ENCODE peak calls at places on chromosomes 7 and 10, in nine cellular contexts. K, M, X, Y, L, T, J, G and F are unnamed samples. For H3K4me1, the result is how much of the 10 kb centered on the place peaks cover.

GRCh38 chr10:8513155-8514147 is 459.0 kb downstream of the GATA3 start:
- DNase-seq in K (no peak), M (no peak), X (no peak), Y (peak), L (no peak), T (no peak), J (peak), G (no peak), F (peak)

GRCh38 chr7:96734343-96734742 is 24.7 kb upstream of the SEM1 start:
- DNase-seq in K (no peak), M (no peak), X (no peak), Y (no peak), L (no peak), T (no peak), J (no peak), G (no peak), F (no peak)

GRCh38 chr10:32005050-32005449 is 51.2 kb downstream of the KIF5B start:
- DNase-seq in K (no peak), M (peak), X (peak), Y (no peak), L (peak), T (no peak), J (peak), G (no peak), F (peak)

GRCh38 chr10:66827353-66827752 is 98.5 kb upstream of the LRRTM3 start:
- DNase-seq in K (no peak), M (no peak), X (no peak), Y (no peak), L (no peak), T (no peak), J (no peak), G (no peak), F (no peak)

GRCh38 chr7:30252885-30253795 is 31.3 kb upstream of the ZNRF2 start:
- DNase-seq in K (peak), M (peak), X (peak), Y (no peak), L (no peak), T (no peak), J (no peak), G (peak), F (peak)

GRCh38 chr7:94843553-94843952 is 63.8 kb upstream of the PPP1R9A start:
- DNase-seq in K (no peak), M (no peak), X (no peak), Y (no peak), L (no peak), T (no peak), J (no peak), G (no peak), F (no peak)

GRCh38 chr10:15719899-15720634 is at the start of gene ITGA8:
- DNase-seq in K (peak), M (peak), X (no peak), Y (peak), L (no peak), T (peak), J (peak), G (no peak), F (peak)

GRCh38 chr10:7846591-7846990 is 28.3 kb downstream of the TAF3 start:
- DNase-seq in K (no peak), M (no peak), X (no peak), Y (no peak), L (no peak), T (no peak), J (no peak), G (no peak), F (no peak)

GRCh38 chr7:25244193-25244592 is 15.9 kb upstream of the NPVF start:
- DNase-seq in K (no peak), M (no peak), X (no peak), Y (no peak), L (no peak), T (no peak), J (peak), G (no peak), F (no peak)

DNA sequence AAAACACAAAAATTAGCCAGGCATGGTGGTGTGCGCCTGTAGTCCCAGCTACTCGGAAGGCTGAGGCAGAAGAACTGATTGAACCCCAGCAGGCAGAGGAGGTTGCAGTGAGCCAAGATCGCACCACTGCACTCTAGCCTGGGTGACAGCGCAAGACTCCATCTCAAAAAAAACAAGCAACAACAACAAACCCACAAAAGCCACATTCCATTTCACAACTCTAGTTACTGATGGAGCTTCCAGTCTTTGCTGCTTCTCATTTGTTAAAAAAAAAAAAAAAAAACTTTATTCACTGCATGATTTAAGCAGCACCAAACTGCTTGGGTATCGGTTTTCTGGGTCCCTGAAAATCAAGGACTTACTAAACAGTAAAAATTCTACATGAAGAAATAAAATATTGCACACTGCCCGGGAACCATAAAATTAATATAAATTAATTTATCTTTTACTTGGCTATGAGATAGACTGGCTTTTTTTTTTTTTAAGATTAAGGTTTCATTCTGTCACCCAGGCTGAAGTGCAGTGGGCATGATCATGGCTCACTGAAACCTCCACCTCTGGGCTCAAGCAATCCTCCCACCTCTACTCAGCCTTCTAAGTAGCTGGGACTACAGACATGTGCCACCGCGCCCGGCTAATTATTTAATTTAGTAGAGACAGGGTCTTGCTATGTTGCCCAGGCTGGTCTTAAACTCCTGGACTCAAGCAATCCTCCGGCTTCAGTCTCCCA is 42.0 kb downstream of the SRPK2 start:
- DNase-seq in K (no peak), M (no peak), X (no peak), Y (no peak), L (no peak), T (no peak), J (no peak), G (no peak), F (no peak)
- H3K4me1 ChIP-seq in K (under half), M (under half), X (under half), Y (under half), L (under half), T (half or more), J (under half), G (under half), F (under half)

DNA sequence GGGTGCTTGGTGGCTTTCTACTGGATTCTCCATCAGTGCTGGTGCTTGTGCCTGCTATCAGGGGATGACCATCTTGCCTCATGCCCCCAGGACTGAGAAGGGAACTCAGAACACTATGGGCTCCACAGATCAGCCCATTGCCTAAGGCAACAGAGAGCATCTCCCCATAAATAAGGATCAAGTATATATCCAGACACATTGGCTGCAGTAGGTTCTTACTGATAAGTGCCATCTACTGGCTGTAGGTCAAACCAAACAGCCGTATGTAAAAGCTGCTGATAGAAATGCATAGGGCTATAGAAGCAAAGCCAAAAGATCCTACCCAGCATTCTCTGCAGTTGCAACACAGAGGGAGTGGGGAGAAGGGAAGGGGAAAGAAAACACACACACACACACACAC is 153.7 kb downstream of the CDK14 start:
- DNase-seq in K (no peak), M (peak), X (no peak), Y (no peak), L (no peak), T (no peak), J (peak), G (no peak), F (no peak)
- H3K4me3 ChIP-seq in K (no peak), M (no peak), X (no peak), Y (no peak), L (no peak), T (no peak), J (no peak), G (no peak), F (no peak)

DNA sequence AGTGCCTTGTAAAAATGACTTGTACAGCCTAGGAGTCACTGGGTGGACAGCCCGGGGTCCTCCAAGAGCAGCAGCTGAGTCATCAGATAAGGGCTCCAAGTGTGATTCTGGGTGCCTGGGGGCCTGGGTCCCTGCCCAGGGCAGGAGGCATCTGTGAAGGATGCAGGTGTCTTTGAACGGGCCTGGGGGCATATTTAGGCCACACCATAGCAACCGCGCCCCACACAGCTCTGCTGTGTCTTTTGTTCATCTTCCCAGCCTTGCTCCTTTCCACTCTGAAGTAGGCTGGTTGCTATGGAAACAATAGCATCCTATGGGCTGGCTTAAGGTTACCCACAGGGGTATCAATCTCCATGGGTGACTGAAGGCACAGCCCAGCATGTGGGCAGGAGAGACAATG is 324.7 kb downstream of the TCERG1L start:
- DNase-seq in K (no peak), M (no peak), X (no peak), Y (peak), L (no peak), T (no peak), J (no peak), G (no peak), F (no peak)
- H3K27ac ChIP-seq in K (no peak), M (no peak), X (no peak), Y (no peak), L (no peak), T (no peak), J (no peak), G (no peak), F (no peak)

GRCh38 chr7:74283858-74284447 is 5.3 kb upstream of the CLIP2 start:
- DNase-seq in K (no peak), M (no peak), X (no peak), Y (no peak), L (no peak), T (no peak), J (no peak), G (no peak), F (no peak)
- H3K4me1 ChIP-seq in K (under half), M (under half), X (half or more), Y (under half), L (half or more), T (under half), J (under half), G (under half), F (under half)